ENCODE peak calls at places on chromosomes 2 and 18, in five cellular contexts. Y, W, M, Z and L are unnamed samples. For H3K4me1 and H3K36me3, the result is how much of the 10 kb centered on the place peaks cover.

GRCh38 chr2:74206180-74206688 is 7.8 kb downstream of the MTHFD2 start:
- DNase-seq in Y (peak), W (peak), M (peak), Z (peak), L (no peak)

GRCh38 chr18:3104190-3105054 is 91.5 kb upstream of the LPIN2 start:
- DNase-seq in Y (peak), W (peak), M (peak), Z (peak), L (peak)

GRCh38 chr2:48124592-48124991 is 218.3 kb upstream of the FBXO11 start:
- DNase-seq in Y (no peak), W (no peak), M (no peak), Z (no peak), L (no peak)

GRCh38 chr2:105496271-105496670 is 97.4 kb upstream of the FHL2 start:
- DNase-seq in Y (no peak), W (no peak), M (no peak), Z (no peak), L (no peak)

GRCh38 chr2:105328281-105329196 is 996 bp downstream of the TGFBRAP1 start:
- DNase-seq in Y (peak), W (peak), M (peak), Z (peak), L (peak)

GRCh38 chr2:72097276-72097675 is 50.4 kb downstream of the CYP26B1 start:
- DNase-seq in Y (no peak), W (no peak), M (no peak), Z (no peak), L (no peak)

GRCh38 chr2:99648906-99649606 is 159.2 kb upstream of the REV1 start:
- DNase-seq in Y (peak), W (no peak), M (peak), Z (no peak), L (no peak)

GRCh38 chr2:86434290-86434689 is 6.9 kb upstream of the KDM3A start:
- DNase-seq in Y (no peak), W (no peak), M (no peak), Z (no peak), L (no peak)

GRCh38 chr2:119732451-119733164 is 27.1 kb upstream of the PTPN4 start:
- DNase-seq in Y (no peak), W (no peak), M (no peak), Z (no peak), L (no peak)

GRCh38 chr2:229287836-229288235 is 16.7 kb upstream of the PID1 start:
- DNase-seq in Y (no peak), W (no peak), M (no peak), Z (no peak), L (no peak)

GRCh38 chr2:60973705-60974104 is 43.8 kb upstream of the PEX13 start:
- DNase-seq in Y (no peak), W (no peak), M (no peak), Z (no peak), L (no peak)

GRCh38 chr18:54612237-54612636 is 21.2 kb downstream of the DYNAP start:
- DNase-seq in Y (no peak), W (peak), M (no peak), Z (no peak), L (peak)

GRCh38 chr2:75481041-75481836 is 79.5 kb downstream of the EVA1A start:
- DNase-seq in Y (peak), W (peak), M (peak), Z (no peak), L (peak)

GRCh38 chr2:240994161-240994896 is 4.1 kb upstream of the SNED1 start:
- DNase-seq in Y (no peak), W (no peak), M (no peak), Z (no peak), L (no peak)

GRCh38 chr2:8357738-8358137 is 324.1 kb upstream of the ID2 start:
- DNase-seq in Y (no peak), W (no peak), M (no peak), Z (no peak), L (no peak)

GRCh38 chr18:41642756-41643155 is 312.3 kb upstream of the PIK3C3 start:
- DNase-seq in Y (no peak), W (peak), M (peak), Z (no peak), L (no peak)

GRCh38 chr2:127820080-127820668 is 9.2 kb upstream of the WDR33 start:
- DNase-seq in Y (peak), W (no peak), M (peak), Z (no peak), L (no peak)

GRCh38 chr2:224033601-224034000 is 5.5 kb downstream of the SERPINE2 start:
- DNase-seq in Y (no peak), W (no peak), M (no peak), Z (no peak), L (no peak)

GRCh38 chr2:136376798-136377211 is 258.9 kb upstream of the CXCR4 start:
- DNase-seq in Y (no peak), W (no peak), M (peak), Z (peak), L (no peak)

GRCh38 chr2:203869610-203870042 is 2.1 kb downstream of the CTLA4 start:
- DNase-seq in Y (no peak), W (no peak), M (no peak), Z (no peak), L (no peak)

GRCh38 chr2:100365434-100365833 is 43.1 kb upstream of the LONRF2 start:
- DNase-seq in Y (peak), W (peak), M (peak), Z (no peak), L (peak)

GRCh38 chr2:84971799-84972790 is 1.1 kb downstream of the KCMF1 start:
- DNase-seq in Y (peak), W (peak), M (peak), Z (peak), L (no peak)

GRCh38 chr18:25310045-25310444 is 41.9 kb downstream of the ZNF521 start:
- DNase-seq in Y (peak), W (peak), M (peak), Z (peak), L (peak)

GRCh38 chr2:28389399-28390240 is 3.0 kb upstream of the FOSL2 start:
- DNase-seq in Y (no peak), W (no peak), M (no peak), Z (peak), L (no peak)

GRCh38 chr2:37378411-37378810 is 34.0 kb downstream of the QPCT start:
- DNase-seq in Y (peak), W (peak), M (peak), Z (no peak), L (peak)

GRCh38 chr2:37377187-37377532 is 32.7 kb downstream of the QPCT start:
- DNase-seq in Y (peak), W (peak), M (peak), Z (no peak), L (peak)

GRCh38 chr2:37375721-37376399 is 31.4 kb downstream of the QPCT start:
- DNase-seq in Y (no peak), W (no peak), M (peak), Z (no peak), L (no peak)

GRCh38 chr2:37376421-37377186 is 32.2 kb downstream of the QPCT start:
- DNase-seq in Y (peak), W (peak), M (peak), Z (no peak), L (peak)

DNA sequence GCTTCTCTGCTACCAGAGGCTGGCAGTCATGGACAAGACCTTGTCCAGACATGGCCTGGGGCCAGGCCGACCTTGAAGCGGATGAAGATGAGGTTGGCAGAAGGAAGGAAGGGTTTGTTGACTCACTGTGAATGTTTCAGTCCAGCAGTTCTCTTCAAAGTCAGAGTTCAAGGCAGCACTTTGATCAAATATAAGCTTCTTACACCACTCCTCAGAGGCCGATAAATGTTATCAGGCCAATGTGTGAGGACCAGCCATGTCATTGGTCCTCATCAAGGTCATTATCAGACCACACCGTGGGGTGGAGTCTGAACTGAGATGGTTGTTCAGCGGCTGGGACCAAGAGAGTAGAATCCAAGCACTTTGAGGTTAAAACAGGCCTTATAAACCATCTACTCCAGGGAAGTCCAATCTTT is 35.5 kb downstream of the QPCT start:
- DNase-seq in Y (no peak), W (peak), M (peak), Z (peak), L (no peak)
- H3K4me1 ChIP-seq in Y (under half), W (under half), M (under half), Z (under half), L (under half)

GRCh38 chr2:38552259-38552658 is 50.5 kb downstream of the HNRNPLL start:
- DNase-seq in Y (no peak), W (no peak), M (no peak), Z (no peak), L (no peak)
- H3K9ac ChIP-seq in Y (no peak), W (no peak), M (no peak), Z (no peak), L (no peak)

DNA sequence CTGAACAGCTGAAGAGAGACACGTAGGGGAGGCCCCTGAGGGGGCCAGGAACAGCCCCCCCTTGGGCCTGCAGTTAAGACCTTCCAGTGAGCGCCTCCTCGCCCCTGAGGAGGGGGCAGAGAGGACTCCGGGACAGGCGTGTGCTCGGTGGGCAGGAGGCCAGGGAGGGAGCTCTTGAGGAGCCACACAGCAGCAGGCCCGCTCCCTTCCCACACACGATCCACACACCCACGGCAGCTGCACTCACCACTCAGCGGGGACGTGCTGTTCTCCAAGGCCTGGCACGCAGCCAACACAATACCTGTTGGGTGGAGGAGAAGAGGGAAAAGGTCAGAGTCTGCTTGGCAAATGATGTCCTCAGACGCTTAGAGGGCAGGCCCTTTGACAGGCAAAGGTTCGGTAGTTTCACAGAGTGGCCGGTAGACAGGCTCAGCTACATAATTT is 39.0 kb downstream of the TGFA start:
- DNase-seq in Y (no peak), W (no peak), M (no peak), Z (no peak), L (no peak)
- H3K36me3 ChIP-seq in Y (under half), W (under half), M (under half), Z (under half), L (under half)

GRCh38 chr2:217823626-217824025 is 179.2 kb downstream of the TNS1 start:
- DNase-seq in Y (no peak), W (no peak), M (no peak), Z (no peak), L (no peak)
- H3K4me1 ChIP-seq in Y (under half), W (under half), M (under half), Z (under half), L (under half)

GRCh38 chr2:43073373-43073772 is 153.0 kb downstream of the ZFP36L2 start:
- DNase-seq in Y (peak), W (peak), M (peak), Z (no peak), L (peak)
- H3K9ac ChIP-seq in Y (no peak), W (peak), M (peak), Z (no peak), L (no peak)

GRCh38 chr2:20299113-20299512 is 51.5 kb downstream of the PUM2 start:
- DNase-seq in Y (no peak), W (no peak), M (peak), Z (no peak), L (no peak)
- H3K36me3 ChIP-seq in Y (under half), W (under half), M (under half), Z (under half), L (under half)